ENCODE peak calls at places on chromosomes 2 and 18, in four cellular contexts. One of them, this sample, is unnamed.

GRCh38 chr2:54955674-54956391 is 94.4 kb downstream of the RTN4 start:
- DNase-seq in mesenchymal stem cell: no peak
- DNase-seq in lower lobe of right lung: no peak
- DNase-seq in transverse colon: no peak
- DNase-seq in this sample: no peak

GRCh38 chr18:6396276-6396675 is 18.4 kb downstream of the L3MBTL4 start:
- DNase-seq in lower lobe of right lung: no peak
- DNase-seq in transverse colon: no peak
- DNase-seq in mesenchymal stem cell: no peak
- DNase-seq in this sample: no peak

GRCh38 chr2:144409241-144409640 is 110.7 kb downstream of the ZEB2 start:
- DNase-seq in mesenchymal stem cell: no peak
- DNase-seq in lower lobe of right lung: no peak
- DNase-seq in transverse colon: no peak
- DNase-seq in this sample: no peak

GRCh38 chr2:98469862-98470544 is 25.3 kb downstream of the INPP4A start:
- DNase-seq in lower lobe of right lung: no peak
- DNase-seq in transverse colon: no peak
- DNase-seq in mesenchymal stem cell: no peak
- DNase-seq in this sample: no peak

GRCh38 chr18:35573531-35573930 is 8.0 kb upstream of the GALNT1 start:
- DNase-seq in mesenchymal stem cell: no peak
- DNase-seq in transverse colon: no peak
- DNase-seq in lower lobe of right lung: no peak
- DNase-seq in this sample: no peak

GRCh38 chr18:31225668-31226067 is 63.0 kb upstream of the DSC1 start:
- DNase-seq in transverse colon: no peak
- DNase-seq in lower lobe of right lung: no peak
- DNase-seq in mesenchymal stem cell: peak; percentile 47
- DNase-seq in this sample: peak; percentile 30

GRCh38 chr2:236855176-236855865 is 230.4 kb upstream of the COPS8 start:
- DNase-seq in mesenchymal stem cell: no peak
- DNase-seq in lower lobe of right lung: no peak
- DNase-seq in transverse colon: no peak
- DNase-seq in this sample: no peak

GRCh38 chr2:167869200-167869599 is 378.2 kb downstream of the STK39 start:
- DNase-seq in lower lobe of right lung: no peak
- DNase-seq in mesenchymal stem cell: no peak
- DNase-seq in transverse colon: no peak
- DNase-seq in this sample: no peak

GRCh38 chr18:22930089-22930713 is 2.9 kb upstream of the RBBP8 start:
- DNase-seq in mesenchymal stem cell: peak; percentile 73
- DNase-seq in lower lobe of right lung: peak; percentile 73
- DNase-seq in transverse colon: peak; percentile 88
- DNase-seq in this sample: peak; percentile 43

GRCh38 chr2:218812096-218812815 is 19.3 kb downstream of the PRKAG3 start:
- DNase-seq in transverse colon: no peak
- DNase-seq in lower lobe of right lung: no peak
- DNase-seq in mesenchymal stem cell: no peak
- DNase-seq in this sample: no peak

GRCh38 chr2:240932724-240933047 is 26.6 kb downstream of the CROCC2 start:
- DNase-seq in mesenchymal stem cell: no peak
- DNase-seq in lower lobe of right lung: no peak
- DNase-seq in transverse colon: peak; percentile 1
- DNase-seq in this sample: no peak

GRCh38 chr18:11859282-11859797 is 8.1 kb downstream of the CHMP1B start:
- DNase-seq in mesenchymal stem cell: no peak
- DNase-seq in transverse colon: no peak
- DNase-seq in lower lobe of right lung: no peak
- DNase-seq in this sample: no peak

GRCh38 chr2:239062743-239063142 is 214.9 kb downstream of the TWIST2 start:
- DNase-seq in mesenchymal stem cell: no peak
- DNase-seq in transverse colon: no peak
- DNase-seq in lower lobe of right lung: no peak
- DNase-seq in this sample: no peak

GRCh38 chr2:40177366-40177765 is 274.5 kb downstream of the SLC8A1 start:
- DNase-seq in transverse colon: no peak
- DNase-seq in lower lobe of right lung: no peak
- DNase-seq in mesenchymal stem cell: no peak
- DNase-seq in this sample: no peak

GRCh38 chr18:39223283-39223682 is 1657.7 kb upstream of the CELF4 start:
- DNase-seq in lower lobe of right lung: no peak
- DNase-seq in transverse colon: no peak
- DNase-seq in mesenchymal stem cell: no peak
- DNase-seq in this sample: no peak

GRCh38 chr2:66805136-66805535 is 370.2 kb downstream of the MEIS1 start:
- DNase-seq in lower lobe of right lung: no peak
- DNase-seq in mesenchymal stem cell: peak; percentile 34
- DNase-seq in transverse colon: no peak
- DNase-seq in this sample: no peak

GRCh38 chr2:182918961-182919360 is 52.5 kb upstream of the FRZB start:
- DNase-seq in mesenchymal stem cell: no peak
- DNase-seq in transverse colon: no peak
- DNase-seq in lower lobe of right lung: no peak
- DNase-seq in this sample: no peak

GRCh38 chr2:8408560-8409460 is 273.0 kb upstream of the ID2 start:
- DNase-seq in lower lobe of right lung: no peak
- DNase-seq in transverse colon: no peak
- DNase-seq in mesenchymal stem cell: peak; percentile 21
- DNase-seq in this sample: no peak

GRCh38 chr2:71934595-71935263 is 212.9 kb downstream of the CYP26B1 start:
- DNase-seq in lower lobe of right lung: no peak
- DNase-seq in mesenchymal stem cell: no peak
- DNase-seq in transverse colon: no peak
- DNase-seq in this sample: peak; percentile 47

GRCh38 chr2:33018271-33018670 is 71.5 kb downstream of the LTBP1 start:
- DNase-seq in mesenchymal stem cell: peak; percentile 7
- DNase-seq in transverse colon: no peak
- DNase-seq in lower lobe of right lung: no peak
- DNase-seq in this sample: no peak

GRCh38 chr2:240557808-240558207 is at the start of gene ANKMY1:
- DNase-seq in lower lobe of right lung: peak; percentile 85
- DNase-seq in mesenchymal stem cell: peak; percentile 69
- DNase-seq in transverse colon: peak; percentile 68
- DNase-seq in this sample: peak; percentile 56

GRCh38 chr18:75644871-75645270 is 217.4 kb upstream of the SMIM21 start:
- DNase-seq in mesenchymal stem cell: no peak
- DNase-seq in lower lobe of right lung: no peak
- DNase-seq in transverse colon: no peak
- DNase-seq in this sample: no peak

GRCh38 chr18:39389800-39390379 is 1824.3 kb upstream of the CELF4 start:
- DNase-seq in mesenchymal stem cell: no peak
- DNase-seq in lower lobe of right lung: no peak
- DNase-seq in transverse colon: no peak
- DNase-seq in this sample: no peak

GRCh38 chr18:79509536-79509930 is 113.8 kb downstream of the NFATC1 start:
- DNase-seq in lower lobe of right lung: peak; percentile 21
- DNase-seq in mesenchymal stem cell: no peak
- DNase-seq in transverse colon: peak; percentile 4
- DNase-seq in this sample: no peak

GRCh38 chr18:34611904-34612303 is 98.2 kb upstream of the DTNA start:
- DNase-seq in mesenchymal stem cell: no peak
- DNase-seq in lower lobe of right lung: no peak
- DNase-seq in transverse colon: no peak
- DNase-seq in this sample: no peak

GRCh38 chr2:142574388-142574787 is 303.1 kb upstream of the KYNU start:
- DNase-seq in lower lobe of right lung: no peak
- DNase-seq in transverse colon: no peak
- DNase-seq in mesenchymal stem cell: no peak
- DNase-seq in this sample: no peak

GRCh38 chr2:20352230-20353216 is 1.9 kb upstream of the PUM2 start:
- DNase-seq in mesenchymal stem cell: no peak
- DNase-seq in lower lobe of right lung: no peak
- DNase-seq in transverse colon: no peak
- DNase-seq in this sample: no peak

GRCh38 chr2:37378411-37378810 is 34.0 kb downstream of the QPCT start:
- DNase-seq in mesenchymal stem cell: peak; percentile 60
- DNase-seq in lower lobe of right lung: no peak
- DNase-seq in transverse colon: no peak
- DNase-seq in this sample: no peak

GRCh38 chr18:63725682-63726480 is 23.1 kb downstream of the SERPINB11 start:
- DNase-seq in lower lobe of right lung: no peak
- DNase-seq in transverse colon: no peak
- DNase-seq in mesenchymal stem cell: no peak
- DNase-seq in this sample: no peak

GRCh38 chr2:234640657-234641056 is 143.8 kb upstream of the ARL4C start:
- DNase-seq in transverse colon: no peak
- DNase-seq in lower lobe of right lung: no peak
- DNase-seq in mesenchymal stem cell: peak; percentile 18
- DNase-seq in this sample: no peak
- H3K9me3 ChIP-seq in transverse colon: no peaks in the 10 kb centered on the region
- H3K9me3 ChIP-seq in lower lobe of right lung: peaks cover 23% of the 10 kb centered on the region
- H3K9me3 ChIP-seq in mesenchymal stem cell: peaks cover 36% of the 10 kb centered on the region
- H3K9me3 ChIP-seq in this sample: peaks cover 30% of the 10 kb centered on the region

GRCh38 chr2:106960633-106961205 is 74.8 kb upstream of the ST6GAL2 start:
- DNase-seq in transverse colon: no peak
- DNase-seq in lower lobe of right lung: no peak
- DNase-seq in mesenchymal stem cell: peak; percentile 40
- DNase-seq in this sample: no peak
- H3K4me3 ChIP-seq in transverse colon: no peak overlapping the region
- H3K4me3 ChIP-seq in lower lobe of right lung: no peak overlapping the region
- H3K4me3 ChIP-seq in mesenchymal stem cell: no peak overlapping the region
- H3K4me3 ChIP-seq in this sample: no peak overlapping the region

DNA sequence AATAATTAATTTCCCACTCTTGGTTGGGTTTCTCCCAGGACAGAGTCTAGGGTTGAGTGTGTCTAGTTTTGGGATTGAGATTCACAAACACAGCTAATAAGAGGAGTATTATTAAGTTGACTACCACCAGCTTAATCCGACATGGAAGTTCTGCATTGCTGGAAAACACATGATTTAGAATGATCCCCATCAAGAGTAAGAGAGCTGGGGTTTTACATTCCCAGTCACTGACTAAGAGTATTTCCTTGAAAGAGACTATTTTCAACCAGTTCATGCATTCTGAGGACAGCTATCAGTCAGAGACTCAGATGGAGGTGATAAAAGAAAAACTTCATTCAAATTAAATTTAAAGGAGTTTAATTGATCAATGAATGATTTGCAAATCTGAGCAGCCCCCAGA is 334.6 kb upstream of the LRATD1 start:
- DNase-seq in lower lobe of right lung: no peak
- DNase-seq in mesenchymal stem cell: no peak
- DNase-seq in transverse colon: no peak
- DNase-seq in this sample: no peak
- H3K9me3 ChIP-seq in lower lobe of right lung: no peaks in the 10 kb centered on the region
- H3K9me3 ChIP-seq in mesenchymal stem cell: no peaks in the 10 kb centered on the region
- H3K9me3 ChIP-seq in transverse colon: no peaks in the 10 kb centered on the region
- H3K9me3 ChIP-seq in this sample: no peaks in the 10 kb centered on the region

GRCh38 chr2:187461294-187462261 is 13.5 kb upstream of the CALCRL start:
- DNase-seq in lower lobe of right lung: peak; percentile 34
- DNase-seq in transverse colon: no peak
- DNase-seq in mesenchymal stem cell: no peak
- DNase-seq in this sample: peak; percentile 51
- H3K4me3 ChIP-seq in lower lobe of right lung: peak overlapping the region; percentile 7
- H3K4me3 ChIP-seq in transverse colon: no peak overlapping the region
- H3K4me3 ChIP-seq in mesenchymal stem cell: no peak overlapping the region
- H3K4me3 ChIP-seq in this sample: peak overlapping the region; percentile 43

DNA sequence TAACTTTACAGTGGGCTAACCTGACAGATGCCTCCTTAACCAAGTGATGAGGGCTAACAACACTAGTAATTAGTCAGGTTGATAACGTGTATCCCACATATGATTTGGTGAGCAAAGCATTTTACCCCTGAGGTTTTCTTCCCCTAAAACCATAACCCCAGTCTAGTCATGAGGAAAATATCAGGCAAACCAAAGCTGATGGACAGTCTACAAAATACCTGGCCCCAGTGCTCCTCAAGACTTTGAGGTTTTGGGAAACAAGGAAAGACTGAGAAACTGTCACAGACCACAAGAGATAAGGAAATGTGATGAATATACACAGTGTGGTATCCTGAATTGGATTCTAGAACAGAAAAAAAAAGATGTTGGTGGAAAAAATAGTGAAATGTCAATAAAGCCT is 28.5 kb downstream of the MAP3K20 start:
- DNase-seq in lower lobe of right lung: no peak
- DNase-seq in mesenchymal stem cell: no peak
- DNase-seq in transverse colon: no peak
- DNase-seq in this sample: no peak
- H3K9me3 ChIP-seq in lower lobe of right lung: no peaks in the 10 kb centered on the region
- H3K9me3 ChIP-seq in mesenchymal stem cell: no peaks in the 10 kb centered on the region
- H3K9me3 ChIP-seq in transverse colon: no peaks in the 10 kb centered on the region
- H3K9me3 ChIP-seq in this sample: no peaks in the 10 kb centered on the region

GRCh38 chr2:63054812-63055509 is 4.3 kb downstream of the OTX1 start:
- DNase-seq in lower lobe of right lung: no peak
- DNase-seq in mesenchymal stem cell: peak; percentile 2
- DNase-seq in transverse colon: no peak
- DNase-seq in this sample: no peak
- H3K4me3 ChIP-seq in lower lobe of right lung: peak overlapping the region; percentile 29
- H3K4me3 ChIP-seq in mesenchymal stem cell: peak overlapping the region; percentile 58
- H3K4me3 ChIP-seq in transverse colon: no peak overlapping the region
- H3K4me3 ChIP-seq in this sample: peak overlapping the region; percentile 38

DNA sequence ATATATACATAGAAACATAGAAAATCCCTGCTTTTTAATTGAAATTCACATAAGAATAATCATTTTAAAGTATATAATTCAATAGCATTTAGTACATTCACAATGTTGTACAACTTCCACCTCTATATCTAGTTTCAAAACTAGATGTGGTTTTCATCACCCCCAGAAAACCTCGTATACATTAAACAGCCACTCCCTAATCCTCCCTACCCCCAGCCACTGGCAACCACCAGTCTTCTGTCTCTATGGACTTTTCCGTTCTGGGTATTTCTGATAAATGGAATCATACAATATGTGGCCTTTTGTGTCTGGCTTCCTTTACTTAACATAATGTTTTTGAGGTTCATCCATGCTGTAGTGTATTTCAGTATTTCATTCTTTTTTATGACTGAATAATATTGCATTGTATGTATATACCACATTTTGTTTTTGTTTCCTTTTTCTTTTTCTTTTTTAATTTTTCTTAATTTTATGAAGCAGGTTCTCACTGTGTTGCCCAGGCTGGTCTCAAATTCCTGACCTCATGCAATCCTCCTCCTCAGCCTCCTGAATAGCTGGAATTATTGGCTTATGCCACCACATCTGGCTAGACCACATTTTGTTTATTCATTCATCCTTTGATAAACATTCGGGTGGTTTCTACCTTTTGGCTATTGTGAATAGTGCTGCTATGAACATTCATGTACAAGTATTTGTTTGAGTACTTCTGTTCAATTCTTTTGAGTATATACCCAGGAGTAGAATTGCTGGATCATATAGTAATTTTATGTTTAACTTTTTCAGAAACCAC is 50.6 kb upstream of the RNF152 start:
- DNase-seq in lower lobe of right lung: no peak
- DNase-seq in mesenchymal stem cell: peak; percentile 25
- DNase-seq in transverse colon: no peak
- DNase-seq in this sample: no peak
- H3K9me3 ChIP-seq in lower lobe of right lung: no peaks in the 10 kb centered on the region
- H3K9me3 ChIP-seq in mesenchymal stem cell: no peaks in the 10 kb centered on the region
- H3K9me3 ChIP-seq in transverse colon: no peaks in the 10 kb centered on the region
- H3K9me3 ChIP-seq in this sample: no peaks in the 10 kb centered on the region